ENCODE peak calls at places on chromosomes 2 and 18, in seven cellular contexts. One of them, this sample, is unnamed.

GRCh38 chr2:67234443-67234842 is 162.7 kb upstream of the ETAA1 start:
- DNase-seq in ACHN: peak
- DNase-seq in lung microvascular endothelial cell: peak
- DNase-seq in GM23248: peak
- DNase-seq in ELR: peak
- DNase-seq in CD4-positive, alpha-beta memory T cell: no peak
- DNase-seq in chondrocyte: no peak
- DNase-seq in this sample: no peak

GRCh38 chr18:10041180-10041579 is 127.4 kb downstream of the VAPA start:
- DNase-seq in ACHN: no peak
- DNase-seq in lung microvascular endothelial cell: no peak
- DNase-seq in GM23248: no peak
- DNase-seq in ELR: no peak
- DNase-seq in CD4-positive, alpha-beta memory T cell: no peak
- DNase-seq in chondrocyte: no peak
- DNase-seq in this sample: no peak

GRCh38 chr18:37270046-37270665 is 295.4 kb downstream of the CELF4 start:
- DNase-seq in ACHN: peak
- DNase-seq in lung microvascular endothelial cell: peak
- DNase-seq in GM23248: peak
- DNase-seq in ELR: peak
- DNase-seq in CD4-positive, alpha-beta memory T cell: peak
- DNase-seq in chondrocyte: peak
- DNase-seq in this sample: no peak

GRCh38 chr2:94879982-94880377 is 8.8 kb downstream of the TEKT4 start:
- DNase-seq in ACHN: no peak
- DNase-seq in lung microvascular endothelial cell: no peak
- DNase-seq in GM23248: no peak
- DNase-seq in ELR: no peak
- DNase-seq in CD4-positive, alpha-beta memory T cell: no peak
- DNase-seq in chondrocyte: no peak
- DNase-seq in this sample: no peak

GRCh38 chr2:218485986-218486667 is 67.2 kb downstream of the VIL1 start:
- DNase-seq in ACHN: no peak
- DNase-seq in lung microvascular endothelial cell: no peak
- DNase-seq in GM23248: no peak
- DNase-seq in ELR: no peak
- DNase-seq in CD4-positive, alpha-beta memory T cell: no peak
- DNase-seq in chondrocyte: no peak
- DNase-seq in this sample: no peak

GRCh38 chr18:73462092-73462491 is 594.3 kb upstream of the NETO1 start:
- DNase-seq in ACHN: no peak
- DNase-seq in lung microvascular endothelial cell: peak
- DNase-seq in GM23248: peak
- DNase-seq in ELR: peak
- DNase-seq in CD4-positive, alpha-beta memory T cell: no peak
- DNase-seq in chondrocyte: no peak
- DNase-seq in this sample: no peak

GRCh38 chr2:127439343-127439742 is 21.1 kb downstream of the PROC start:
- DNase-seq in ACHN: no peak
- DNase-seq in lung microvascular endothelial cell: no peak
- DNase-seq in GM23248: no peak
- DNase-seq in ELR: no peak
- DNase-seq in CD4-positive, alpha-beta memory T cell: no peak
- DNase-seq in chondrocyte: no peak
- DNase-seq in this sample: no peak

GRCh38 chr18:61149786-61150185 is 183.4 kb upstream of the CDH20 start:
- DNase-seq in ACHN: no peak
- DNase-seq in lung microvascular endothelial cell: no peak
- DNase-seq in GM23248: no peak
- DNase-seq in ELR: no peak
- DNase-seq in CD4-positive, alpha-beta memory T cell: no peak
- DNase-seq in chondrocyte: no peak
- DNase-seq in this sample: no peak

GRCh38 chr2:120754067-120754960 is 18.6 kb downstream of the GLI2 start:
- DNase-seq in ACHN: no peak
- DNase-seq in lung microvascular endothelial cell: peak
- DNase-seq in GM23248: no peak
- DNase-seq in ELR: no peak
- DNase-seq in CD4-positive, alpha-beta memory T cell: no peak
- DNase-seq in chondrocyte: no peak
- DNase-seq in this sample: no peak

GRCh38 chr2:46118656-46119338 is 178.4 kb upstream of the EPAS1 start:
- DNase-seq in ACHN: no peak
- DNase-seq in lung microvascular endothelial cell: peak
- DNase-seq in GM23248: peak
- DNase-seq in ELR: no peak
- DNase-seq in CD4-positive, alpha-beta memory T cell: no peak
- DNase-seq in chondrocyte: no peak
- DNase-seq in this sample: no peak

GRCh38 chr2:177887722-177888121 is 184.9 kb downstream of the PDE11A start:
- DNase-seq in ACHN: no peak
- DNase-seq in lung microvascular endothelial cell: no peak
- DNase-seq in GM23248: no peak
- DNase-seq in ELR: no peak
- DNase-seq in CD4-positive, alpha-beta memory T cell: no peak
- DNase-seq in chondrocyte: no peak
- DNase-seq in this sample: no peak

GRCh38 chr18:62210138-62210537 is 23.1 kb downstream of the RELCH start:
- DNase-seq in ACHN: no peak
- DNase-seq in lung microvascular endothelial cell: no peak
- DNase-seq in GM23248: no peak
- DNase-seq in ELR: no peak
- DNase-seq in CD4-positive, alpha-beta memory T cell: no peak
- DNase-seq in chondrocyte: no peak
- DNase-seq in this sample: no peak

GRCh38 chr2:113195923-113196501 is 22.2 kb downstream of the PSD4 start:
- DNase-seq in ACHN: no peak
- DNase-seq in lung microvascular endothelial cell: no peak
- DNase-seq in GM23248: no peak
- DNase-seq in ELR: no peak
- DNase-seq in CD4-positive, alpha-beta memory T cell: no peak
- DNase-seq in chondrocyte: no peak
- DNase-seq in this sample: no peak

GRCh38 chr2:61887684-61888303 is 662 bp downstream of the CCT4 start:
- DNase-seq in ACHN: peak
- DNase-seq in lung microvascular endothelial cell: peak
- DNase-seq in GM23248: peak
- DNase-seq in ELR: peak
- DNase-seq in CD4-positive, alpha-beta memory T cell: no peak
- DNase-seq in chondrocyte: no peak
- DNase-seq in this sample: no peak

GRCh38 chr2:60295591-60295962 is 257.9 kb downstream of the BCL11A start:
- DNase-seq in ACHN: no peak
- DNase-seq in lung microvascular endothelial cell: no peak
- DNase-seq in GM23248: no peak
- DNase-seq in ELR: no peak
- DNase-seq in CD4-positive, alpha-beta memory T cell: no peak
- DNase-seq in chondrocyte: no peak
- DNase-seq in this sample: no peak

GRCh38 chr2:36655456-36655855 is 41.1 kb upstream of the VIT start:
- DNase-seq in ACHN: no peak
- DNase-seq in lung microvascular endothelial cell: no peak
- DNase-seq in GM23248: peak
- DNase-seq in ELR: peak
- DNase-seq in CD4-positive, alpha-beta memory T cell: no peak
- DNase-seq in chondrocyte: no peak
- DNase-seq in this sample: no peak

GRCh38 chr18:5912491-5912890 is 17.2 kb upstream of the TMEM200C start:
- DNase-seq in ACHN: no peak
- DNase-seq in lung microvascular endothelial cell: no peak
- DNase-seq in GM23248: no peak
- DNase-seq in ELR: no peak
- DNase-seq in CD4-positive, alpha-beta memory T cell: no peak
- DNase-seq in chondrocyte: no peak
- DNase-seq in this sample: no peak